ENCODE peak calls at places on chromosomes 4 and X, in four cellular contexts. X, K, J and A are unnamed samples.

GRCh38 chrX:48156014-48156413 is 25.6 kb downstream of the SPACA5B start:
- DNase-seq in K (no peak), J (peak), X (no peak), A (no peak)

GRCh38 chrX:11932423-11932822 is 174.4 kb downstream of the MSL3 start:
- DNase-seq in J (no peak), X (no peak), K (no peak), A (no peak)

GRCh38 chr4:6687947-6688878 is 5.5 kb upstream of the S100P start:
- DNase-seq in X (no peak), K (no peak), J (no peak), A (no peak)

GRCh38 chr4:100289980-100290379 is 99.7 kb upstream of the DDIT4L start:
- DNase-seq in J (no peak), K (no peak), X (no peak), A (no peak)

GRCh38 chr4:147029296-147029695 is 83.6 kb upstream of the TTC29 start:
- DNase-seq in K (no peak), J (no peak), X (no peak), A (no peak)

GRCh38 chrX:149275836-149276235 is 229.3 kb downstream of the IDS start:
- DNase-seq in X (no peak), J (no peak), K (no peak), A (no peak)

GRCh38 chr4:96649536-96649935 is 809.6 kb downstream of the PDHA2 start:
- DNase-seq in X (no peak), K (peak), J (no peak), A (no peak)

GRCh38 chrX:3178329-3178728 is 137.1 kb downstream of the ARSF start:
- DNase-seq in K (no peak), J (no peak), X (no peak), A (no peak)

GRCh38 chrX:134460005-134460860 is at the start of gene HPRT1:
- DNase-seq in J (peak), K (peak), X (no peak), A (peak)

GRCh38 chr4:8568068-8568668 is 12.0 kb upstream of the GPR78 start:
- DNase-seq in K (no peak), X (no peak), J (no peak), A (no peak)

DNA sequence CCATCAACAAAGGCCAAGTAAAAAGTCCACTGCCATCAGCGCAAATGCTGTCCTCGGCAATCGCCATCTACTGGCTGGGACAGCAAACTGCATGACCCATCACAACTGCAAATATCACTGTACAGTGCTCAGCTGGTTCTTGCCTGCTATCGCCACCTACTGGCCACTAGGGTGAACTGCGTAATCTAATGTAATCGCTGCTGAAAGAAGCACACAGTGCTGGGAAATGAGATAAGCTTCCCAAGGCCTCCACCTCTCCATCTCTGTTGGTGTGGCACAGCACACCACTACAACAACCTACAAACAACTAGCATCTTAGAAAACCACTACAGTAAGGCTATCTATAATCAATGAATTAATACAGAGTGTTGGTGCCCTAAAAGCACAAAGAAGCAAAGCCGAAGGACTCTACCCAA is 298.3 kb downstream of the TEX13A start:
- DNase-seq in K (peak), J (peak), X (peak), A (peak)
- TF ChIP-seq ZNF274 in K (no peak), J (no peak), X (no peak), A (no peak)

GRCh38 chrX:73830489-73831414 is 267.8 kb downstream of the CHIC1 start:
- DNase-seq in K (no peak), X (no peak), J (no peak), A (no peak)
- TF ChIP-seq MAX in K (no peak), X (no peak), J (no peak), A (no peak)

DNA sequence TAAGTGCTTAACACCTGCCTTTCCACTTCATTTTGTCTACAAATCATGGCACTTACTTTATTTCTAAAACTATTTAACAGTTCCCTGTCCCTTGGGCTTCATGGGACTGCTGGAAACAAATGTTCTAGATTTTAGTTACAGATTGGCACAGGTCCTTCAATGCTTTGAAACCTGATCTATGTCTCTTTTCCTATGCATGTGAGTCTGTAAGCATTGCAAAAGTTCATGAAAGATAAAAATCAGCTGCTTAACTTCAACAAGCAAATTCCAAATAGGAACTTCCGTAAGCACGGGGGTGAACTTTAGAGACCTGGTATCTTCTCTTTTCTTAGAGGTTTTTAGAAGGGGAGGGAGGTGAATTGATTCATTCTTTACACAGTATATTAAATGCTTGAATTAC is 9.5 kb downstream of the LGI2 start:
- DNase-seq in K (no peak), J (no peak), X (no peak), A (no peak)
- TF ChIP-seq ZNF274 in K (no peak), J (no peak), X (no peak), A (no peak)

GRCh38 chr4:107500551-107500950 is 219.5 kb downstream of the PAPSS1 start:
- DNase-seq in K (no peak), J (no peak), X (no peak), A (no peak)
- TF ChIP-seq MAX in K (no peak), J (no peak), X (no peak), A (no peak)

GRCh38 chr4:566508-567295 is 9.4 kb downstream of the TMEM271 start:
- DNase-seq in K (no peak), J (peak), X (no peak), A (no peak)
- TF ChIP-seq ZNF274 in K (no peak), J (no peak), X (no peak), A (no peak)

GRCh38 chr4:169013396-169013795 is 3.3 kb upstream of the CBR4 start:
- DNase-seq in K (no peak), X (no peak), J (no peak), A (no peak)

GRCh38 chr4:169008478-169008877 is 1.6 kb downstream of the CBR4 start:
- DNase-seq in J (no peak), K (no peak), X (no peak), A (no peak)

GRCh38 chr4:169012049-169012448 is 2.0 kb upstream of the CBR4 start:
- DNase-seq in K (no peak), J (no peak), X (no peak), A (no peak)

GRCh38 chr4:169010125-169011023 is at the start of gene CBR4:
- DNase-seq in X (peak), J (peak), K (peak), A (peak)

GRCh38 chr4:169009281-169010124 is 552 bp downstream of the CBR4 start:
- DNase-seq in K (peak), X (no peak), J (peak), A (no peak)
- TF ChIP-seq MAX in K (peak), X (peak), J (no peak), A (peak)

GRCh38 chr4:68576272-68577100 is at the start of gene UGT2B17:
- DNase-seq in J (no peak), K (no peak), X (no peak), A (no peak)
- TF ChIP-seq ZNF274 in J (no peak), K (no peak), X (no peak), A (no peak)

DNA sequence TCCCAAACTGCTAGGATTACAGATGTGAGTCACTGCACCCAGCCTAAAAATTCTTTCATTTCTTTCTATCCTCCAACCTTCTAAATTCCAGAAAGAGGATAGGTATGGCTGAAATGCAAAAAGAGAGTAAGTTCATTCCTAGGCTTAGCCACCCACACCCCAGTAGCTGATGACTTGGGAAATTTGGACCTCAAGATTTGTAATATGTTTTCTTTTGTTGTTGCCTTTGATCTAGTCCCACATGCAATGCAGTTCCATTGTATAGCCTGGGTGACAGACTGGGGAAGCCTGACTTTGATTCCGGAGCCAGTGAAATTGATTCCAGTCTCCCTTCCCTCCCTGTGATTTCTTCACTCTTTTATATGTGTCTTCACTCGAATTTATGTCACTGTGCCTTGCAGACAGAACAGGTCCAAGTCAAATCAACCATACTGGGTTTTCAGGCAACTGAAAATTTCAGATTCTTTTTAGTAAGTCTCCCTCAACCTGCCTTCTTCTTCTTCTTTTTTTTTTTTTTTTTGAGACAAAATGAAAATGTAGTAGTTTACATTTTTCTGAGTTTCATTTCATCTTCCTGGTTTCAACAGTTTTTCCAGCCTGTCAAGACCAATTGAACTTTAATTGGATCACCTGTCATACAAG is 176.2 kb upstream of the RBPJ start:
- DNase-seq in K (no peak), X (no peak), J (no peak), A (no peak)
- TF ChIP-seq MAX in K (no peak), X (no peak), J (no peak), A (no peak)

GRCh38 chr4:55367084-55367722 is 21.2 kb downstream of the SRD5A3 start:
- DNase-seq in J (no peak), K (no peak), X (no peak), A (no peak)

GRCh38 chr4:55366621-55367020 is 20.6 kb downstream of the SRD5A3 start:
- DNase-seq in K (no peak), J (no peak), X (no peak), A (no peak)

GRCh38 chr4:55365347-55365728 is 19.3 kb downstream of the SRD5A3 start:
- DNase-seq in X (no peak), K (no peak), J (no peak), A (no peak)

GRCh38 chr4:55364691-55365346 is 18.8 kb downstream of the SRD5A3 start:
- DNase-seq in X (no peak), K (no peak), J (no peak), A (no peak)

DNA sequence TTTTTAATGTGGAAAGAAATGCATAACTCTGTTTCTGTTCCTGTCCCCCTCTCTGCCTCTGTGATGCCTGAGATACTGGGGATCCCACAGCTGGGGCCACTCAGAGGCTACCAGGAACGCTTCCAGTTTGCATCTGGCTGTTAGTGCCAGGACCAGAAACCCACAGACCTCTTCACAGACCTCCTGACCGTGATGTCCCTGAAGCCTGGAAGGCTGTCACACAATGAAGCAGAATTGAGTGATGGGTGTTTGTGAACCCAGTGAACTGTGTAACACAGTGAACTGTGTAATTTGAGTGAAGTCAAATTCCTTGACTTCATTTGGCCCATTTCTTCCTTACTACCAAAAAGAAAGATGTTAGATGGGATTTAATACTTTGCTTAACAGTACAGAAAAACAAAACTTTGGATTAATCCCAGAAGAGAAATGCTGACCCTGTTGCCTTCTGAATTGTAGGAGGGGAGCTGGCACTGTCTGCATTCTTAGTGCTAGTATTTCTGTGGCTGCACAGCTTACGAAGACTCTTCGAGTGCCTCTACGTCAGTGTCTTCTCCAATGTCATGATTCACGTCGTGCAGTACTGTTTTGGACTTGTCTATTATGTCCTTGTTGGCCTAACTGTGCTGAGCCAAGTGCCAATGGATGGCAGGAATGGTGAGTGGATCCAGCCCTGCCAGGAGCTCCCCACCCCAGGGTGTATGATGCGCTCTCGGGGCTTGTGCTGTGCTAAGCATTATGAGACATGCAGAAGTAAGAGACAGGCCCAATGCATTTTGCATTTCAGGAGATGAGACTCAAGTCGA is 17.8 kb downstream of the SRD5A3 start:
- DNase-seq in X (no peak), J (no peak), K (no peak), A (no peak)
- TF ChIP-seq ZNF274 in X (no peak), J (no peak), K (no peak), A (no peak)